ENCODE peak calls at places on chromosome 6, in nine cellular contexts. I, Y, W, Z, U, F, X, S and E are unnamed samples.

GRCh38 chr6:117481278-117481925 is 1.1 kb upstream of the DCBLD1 start:
- DNase-seq in Z (peak; percentile 58), W (peak; percentile 28), F (no peak), S (no peak), I (no peak), Y (no peak), X (peak; percentile 27), U (no peak), E (peak; percentile 12)

GRCh38 chr6:41159415-41160082 is 3.4 kb downstream of the TREM2 start:
- DNase-seq in X (no peak), F (peak; percentile 7), Z (no peak), I (no peak), U (no peak), S (no peak), Y (no peak), W (no peak), E (no peak)

GRCh38 chr6:56250266-56250665 is 2.9 kb upstream of the COL21A1 start:
- DNase-seq in W (no peak), F (no peak), U (no peak), S (no peak), Z (no peak), Y (no peak), I (peak; percentile 4), X (peak; percentile 77), E (peak; percentile 4)

GRCh38 chr6:4169028-4169789 is 33.8 kb upstream of the ECI2 start:
- DNase-seq in F (no peak), X (peak; percentile 67), W (no peak), S (no peak), Y (no peak), U (peak; percentile 9), Z (no peak), I (no peak), E (no peak)

GRCh38 chr6:112833546-112834215 is 486.6 kb downstream of the RFPL4B start:
- DNase-seq in I (no peak), F (no peak), Y (no peak), U (no peak), S (no peak), X (no peak), W (no peak), Z (no peak), E (no peak)

GRCh38 chr6:31659649-31660223 is 842 bp downstream of the C6orf47 start:
- DNase-seq in W (no peak), U (no peak), Y (peak; percentile 22), Z (no peak), X (peak; percentile 38), I (peak; percentile 36), F (no peak), S (no peak), E (no peak)

GRCh38 chr6:32313964-32314363 is 57.7 kb downstream of the TSBP1 start:
- DNase-seq in F (no peak), W (no peak), Y (no peak), X (no peak), Z (no peak), I (no peak), U (no peak), S (no peak), E (no peak)

GRCh38 chr6:52689857-52690256 is 18.9 kb downstream of the TMEM14A start:
- DNase-seq in W (no peak), X (no peak), Y (no peak), U (no peak), S (no peak), F (no peak), Z (no peak), I (no peak), E (no peak)

GRCh38 chr6:82249381-82250253 is 2.1 kb upstream of the IBTK start:
- DNase-seq in I (no peak), Y (no peak), X (no peak), W (no peak), U (no peak), S (no peak), F (no peak), Z (no peak), E (no peak)

GRCh38 chr6:37699138-37699766 is 1.6 kb upstream of the MDGA1 start:
- DNase-seq in X (no peak), I (no peak), W (no peak), U (no peak), Z (no peak), F (no peak), Y (no peak), S (peak; percentile 50), E (no peak)

GRCh38 chr6:130385059-130385695 is 19.4 kb downstream of the TMEM200A start:
- DNase-seq in F (no peak), W (no peak), S (no peak), X (no peak), I (no peak), U (peak; percentile 27), Y (no peak), Z (no peak), E (no peak)